ENCODE peak calls at places on chromosome 2, in ten cellular contexts. One of them, this sample, is unnamed.
A peak's percentile ranks its signal among the peaks of the same experiment; 100 is the strongest.

GRCh38 chr2:158391876-158392275 is 64.7 kb downstream of the CCDC148 start:
- DNase-seq in astrocyte of the cerebellum: no peak
- DNase-seq in right atrium auricular region: no peak
- DNase-seq in heart left ventricle: no peak
- DNase-seq in CD8-positive, alpha-beta memory T cell: no peak
- DNase-seq in neural progenitor cell: no peak
- DNase-seq in neuronal stem cell: no peak
- DNase-seq in kidney: no peak
- DNase-seq in psoas muscle: no peak
- DNase-seq in lower lobe of right lung: no peak
- DNase-seq in this sample: no peak

GRCh38 chr2:45929674-45930395 is 278.4 kb downstream of the PRKCE start:
- DNase-seq in astrocyte of the cerebellum: no peak
- DNase-seq in right atrium auricular region: no peak
- DNase-seq in heart left ventricle: no peak
- DNase-seq in CD8-positive, alpha-beta memory T cell: no peak
- DNase-seq in neural progenitor cell: no peak
- DNase-seq in neuronal stem cell: no peak
- DNase-seq in kidney: no peak
- DNase-seq in psoas muscle: no peak
- DNase-seq in lower lobe of right lung: no peak
- DNase-seq in this sample: no peak

GRCh38 chr2:32357545-32358482 is 991 bp downstream of the BIRC6 start:
- DNase-seq in astrocyte of the cerebellum: no peak
- DNase-seq in right atrium auricular region: no peak
- DNase-seq in heart left ventricle: peak; percentile 35
- DNase-seq in CD8-positive, alpha-beta memory T cell: peak; percentile 17
- DNase-seq in neural progenitor cell: peak; percentile 71
- DNase-seq in neuronal stem cell: peak; percentile 3
- DNase-seq in kidney: peak; percentile 83
- DNase-seq in psoas muscle: no peak
- DNase-seq in lower lobe of right lung: peak; percentile 66
- DNase-seq in this sample: no peak

GRCh38 chr2:46769809-46770208 is 145.8 kb downstream of the MCFD2 start:
- DNase-seq in astrocyte of the cerebellum: no peak
- DNase-seq in right atrium auricular region: no peak
- DNase-seq in heart left ventricle: no peak
- DNase-seq in CD8-positive, alpha-beta memory T cell: no peak
- DNase-seq in neural progenitor cell: no peak
- DNase-seq in neuronal stem cell: no peak
- DNase-seq in kidney: no peak
- DNase-seq in psoas muscle: no peak
- DNase-seq in lower lobe of right lung: no peak
- DNase-seq in this sample: no peak

GRCh38 chr2:98027955-98028593 is 32.3 kb upstream of the TMEM131 start:
- DNase-seq in astrocyte of the cerebellum: peak; percentile 58
- DNase-seq in right atrium auricular region: no peak
- DNase-seq in heart left ventricle: no peak
- DNase-seq in CD8-positive, alpha-beta memory T cell: no peak
- DNase-seq in neural progenitor cell: peak; percentile 79
- DNase-seq in neuronal stem cell: peak; percentile 46
- DNase-seq in kidney: no peak
- DNase-seq in psoas muscle: no peak
- DNase-seq in lower lobe of right lung: no peak
- DNase-seq in this sample: no peak

GRCh38 chr2:17000083-17000482 is 334.4 kb upstream of the CYRIA start:
- DNase-seq in astrocyte of the cerebellum: no peak
- DNase-seq in right atrium auricular region: no peak
- DNase-seq in heart left ventricle: no peak
- DNase-seq in CD8-positive, alpha-beta memory T cell: no peak
- DNase-seq in neural progenitor cell: no peak
- DNase-seq in neuronal stem cell: no peak
- DNase-seq in kidney: no peak
- DNase-seq in psoas muscle: no peak
- DNase-seq in lower lobe of right lung: no peak
- DNase-seq in this sample: no peak

GRCh38 chr2:68240446-68240845 is 11.9 kb downstream of the PPP3R1 start:
- DNase-seq in astrocyte of the cerebellum: no peak
- DNase-seq in right atrium auricular region: no peak
- DNase-seq in heart left ventricle: no peak
- DNase-seq in CD8-positive, alpha-beta memory T cell: no peak
- DNase-seq in neural progenitor cell: no peak
- DNase-seq in neuronal stem cell: no peak
- DNase-seq in kidney: no peak
- DNase-seq in psoas muscle: no peak
- DNase-seq in lower lobe of right lung: no peak
- DNase-seq in this sample: no peak

GRCh38 chr2:144524190-144524957 is 4.5 kb upstream of the ZEB2 start:
- DNase-seq in astrocyte of the cerebellum: no peak
- DNase-seq in right atrium auricular region: peak; percentile 85
- DNase-seq in heart left ventricle: peak; percentile 72
- DNase-seq in CD8-positive, alpha-beta memory T cell: no peak
- DNase-seq in neural progenitor cell: peak; percentile 88
- DNase-seq in neuronal stem cell: peak; percentile 71
- DNase-seq in kidney: peak; percentile 88
- DNase-seq in psoas muscle: peak; percentile 53
- DNase-seq in lower lobe of right lung: peak; percentile 65
- DNase-seq in this sample: no peak

DNA sequence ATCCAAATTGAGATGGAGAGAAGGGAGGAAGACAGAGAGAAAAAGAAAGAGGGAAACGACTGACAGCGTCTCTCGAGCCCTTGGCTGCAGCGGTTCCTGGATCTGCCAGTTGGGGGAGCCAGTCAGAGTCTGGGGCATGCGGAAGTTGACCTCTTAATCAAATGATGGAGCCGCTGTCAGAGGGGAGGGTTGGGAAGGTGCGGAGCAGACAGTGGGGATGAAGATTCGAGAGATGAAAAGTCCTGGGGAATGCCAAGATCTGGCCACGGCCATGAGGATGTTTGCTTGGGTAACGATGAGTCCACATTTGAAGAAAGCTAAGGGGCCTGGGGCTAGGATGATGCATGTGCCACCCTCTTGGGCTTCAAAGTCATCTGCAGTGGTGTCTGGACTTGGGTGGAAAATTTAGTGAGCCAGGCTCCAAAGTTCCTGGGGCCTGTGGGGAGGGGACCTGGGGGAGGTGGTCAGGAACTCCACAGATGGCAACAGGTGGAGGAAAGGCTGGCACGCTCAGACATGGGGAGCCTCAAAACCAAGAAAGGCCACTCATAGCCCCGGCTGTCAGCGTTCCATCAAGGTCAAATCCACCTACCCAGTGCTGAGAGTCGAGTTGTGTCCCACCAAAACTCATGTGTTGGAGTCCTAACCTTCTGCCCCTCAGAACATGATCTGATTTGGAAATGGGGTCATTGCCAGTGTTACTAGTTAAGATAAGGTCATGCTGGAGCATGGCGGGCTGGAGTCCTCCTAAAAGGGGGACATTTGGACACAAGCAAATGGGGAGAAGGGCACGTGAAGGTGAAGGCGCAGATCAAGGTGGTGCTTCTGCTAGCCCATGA is 200.1 kb downstream of the NDUFA10 start:
- DNase-seq in astrocyte of the cerebellum: no peak
- DNase-seq in right atrium auricular region: peak; percentile 49
- DNase-seq in heart left ventricle: peak; percentile 7
- DNase-seq in CD8-positive, alpha-beta memory T cell: no peak
- DNase-seq in neural progenitor cell: no peak
- DNase-seq in neuronal stem cell: no peak
- DNase-seq in kidney: peak; percentile 26
- DNase-seq in psoas muscle: no peak
- DNase-seq in lower lobe of right lung: no peak
- DNase-seq in this sample: no peak
- H3K4me3 ChIP-seq in astrocyte of the cerebellum: no peak overlapping the region
- H3K4me3 ChIP-seq in right atrium auricular region: no peak overlapping the region
- H3K4me3 ChIP-seq in heart left ventricle: no peak overlapping the region
- H3K4me3 ChIP-seq in CD8-positive, alpha-beta memory T cell: no peak overlapping the region
- H3K4me3 ChIP-seq in neural progenitor cell: no peak overlapping the region
- H3K4me3 ChIP-seq in neuronal stem cell: no peak overlapping the region
- H3K4me3 ChIP-seq in kidney: no peak overlapping the region
- H3K4me3 ChIP-seq in psoas muscle: no peak overlapping the region
- H3K4me3 ChIP-seq in lower lobe of right lung: no peak overlapping the region
- H3K4me3 ChIP-seq in this sample: no peak overlapping the region

GRCh38 chr2:59015027-59015426 is 773.9 kb upstream of the FANCL start:
- DNase-seq in astrocyte of the cerebellum: no peak
- DNase-seq in right atrium auricular region: no peak
- DNase-seq in heart left ventricle: no peak
- DNase-seq in CD8-positive, alpha-beta memory T cell: no peak
- DNase-seq in neural progenitor cell: no peak
- DNase-seq in neuronal stem cell: no peak
- DNase-seq in kidney: no peak
- DNase-seq in psoas muscle: no peak
- DNase-seq in lower lobe of right lung: no peak
- DNase-seq in this sample: no peak

GRCh38 chr2:59021786-59022185 is 780.7 kb upstream of the FANCL start:
- DNase-seq in astrocyte of the cerebellum: no peak
- DNase-seq in right atrium auricular region: no peak
- DNase-seq in heart left ventricle: no peak
- DNase-seq in CD8-positive, alpha-beta memory T cell: no peak
- DNase-seq in neural progenitor cell: no peak
- DNase-seq in neuronal stem cell: no peak
- DNase-seq in kidney: no peak
- DNase-seq in psoas muscle: no peak
- DNase-seq in lower lobe of right lung: no peak
- DNase-seq in this sample: no peak

GRCh38 chr2:59025157-59025757 is 784.1 kb upstream of the FANCL start:
- DNase-seq in astrocyte of the cerebellum: no peak
- DNase-seq in right atrium auricular region: no peak
- DNase-seq in heart left ventricle: no peak
- DNase-seq in CD8-positive, alpha-beta memory T cell: no peak
- DNase-seq in neural progenitor cell: peak; percentile 75
- DNase-seq in neuronal stem cell: peak; percentile 32
- DNase-seq in kidney: no peak
- DNase-seq in psoas muscle: peak; percentile 12
- DNase-seq in lower lobe of right lung: peak; percentile 52
- DNase-seq in this sample: no peak

DNA sequence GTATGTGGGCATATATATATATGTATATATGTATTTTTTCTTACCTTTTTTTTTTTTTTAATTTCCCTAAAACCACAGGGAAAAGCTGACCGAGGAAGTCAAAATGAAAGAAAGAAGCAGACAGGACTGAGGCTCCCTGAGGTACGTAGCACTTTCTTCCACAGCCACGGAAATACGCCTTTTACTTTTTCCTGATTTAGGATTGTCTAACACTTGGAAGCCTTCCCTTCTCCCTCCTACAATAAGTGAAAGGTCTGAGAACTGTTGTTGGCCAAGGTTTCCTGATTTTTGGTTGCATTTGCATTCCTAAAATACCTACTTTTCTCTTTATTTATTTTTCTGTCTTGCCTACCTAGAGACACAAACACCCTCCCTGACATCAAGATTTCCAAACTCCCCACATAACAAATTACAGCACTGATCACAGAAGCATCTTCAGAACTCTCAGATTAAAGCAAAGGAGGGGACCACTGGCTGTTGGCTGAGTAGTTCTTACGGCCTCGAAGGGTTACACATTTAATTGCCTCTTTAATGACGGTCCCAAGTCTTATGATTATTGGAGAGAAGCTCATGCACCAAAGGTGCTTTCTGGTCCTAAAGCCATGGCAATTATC is 778.5 kb upstream of the FANCL start:
- DNase-seq in astrocyte of the cerebellum: no peak
- DNase-seq in right atrium auricular region: no peak
- DNase-seq in heart left ventricle: no peak
- DNase-seq in CD8-positive, alpha-beta memory T cell: no peak
- DNase-seq in neural progenitor cell: no peak
- DNase-seq in neuronal stem cell: no peak
- DNase-seq in kidney: no peak
- DNase-seq in psoas muscle: no peak
- DNase-seq in lower lobe of right lung: no peak
- DNase-seq in this sample: no peak
- H3K4me3 ChIP-seq in astrocyte of the cerebellum: no peak overlapping the region
- H3K4me3 ChIP-seq in right atrium auricular region: no peak overlapping the region
- H3K4me3 ChIP-seq in heart left ventricle: no peak overlapping the region
- H3K4me3 ChIP-seq in CD8-positive, alpha-beta memory T cell: no peak overlapping the region
- H3K4me3 ChIP-seq in neural progenitor cell: no peak overlapping the region
- H3K4me3 ChIP-seq in neuronal stem cell: no peak overlapping the region
- H3K4me3 ChIP-seq in kidney: no peak overlapping the region
- H3K4me3 ChIP-seq in psoas muscle: no peak overlapping the region
- H3K4me3 ChIP-seq in lower lobe of right lung: no peak overlapping the region
- H3K4me3 ChIP-seq in this sample: no peak overlapping the region

DNA sequence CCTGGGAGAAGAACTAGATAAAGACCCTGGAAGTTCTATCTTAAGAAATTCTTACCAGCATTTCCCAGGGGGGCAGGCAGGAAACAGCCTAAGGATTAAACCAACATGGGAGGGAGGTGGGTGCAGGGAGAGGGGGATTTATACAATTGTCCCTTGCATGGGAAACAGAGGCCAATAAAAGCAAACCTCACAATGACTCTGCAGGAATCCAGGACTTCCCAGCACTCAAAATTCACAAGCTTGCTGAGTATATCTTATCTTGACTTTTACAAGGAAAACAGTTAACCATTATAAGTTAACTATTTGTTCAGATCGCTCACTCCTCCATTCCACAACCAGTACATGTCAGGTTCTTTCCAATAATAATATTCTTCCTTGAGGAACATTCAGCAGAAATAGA is 241.3 kb downstream of the MREG start:
- DNase-seq in astrocyte of the cerebellum: no peak
- DNase-seq in right atrium auricular region: no peak
- DNase-seq in heart left ventricle: no peak
- DNase-seq in CD8-positive, alpha-beta memory T cell: no peak
- DNase-seq in neural progenitor cell: peak; percentile 64
- DNase-seq in neuronal stem cell: no peak
- DNase-seq in kidney: no peak
- DNase-seq in psoas muscle: no peak
- DNase-seq in lower lobe of right lung: no peak
- DNase-seq in this sample: no peak
- H3K4me3 ChIP-seq in astrocyte of the cerebellum: no peak overlapping the region
- H3K4me3 ChIP-seq in right atrium auricular region: no peak overlapping the region
- H3K4me3 ChIP-seq in heart left ventricle: no peak overlapping the region
- H3K4me3 ChIP-seq in CD8-positive, alpha-beta memory T cell: no peak overlapping the region
- H3K4me3 ChIP-seq in neural progenitor cell: no peak overlapping the region
- H3K4me3 ChIP-seq in neuronal stem cell: no peak overlapping the region
- H3K4me3 ChIP-seq in kidney: no peak overlapping the region
- H3K4me3 ChIP-seq in psoas muscle: no peak overlapping the region
- H3K4me3 ChIP-seq in lower lobe of right lung: no peak overlapping the region
- H3K4me3 ChIP-seq in this sample: no peak overlapping the region

DNA sequence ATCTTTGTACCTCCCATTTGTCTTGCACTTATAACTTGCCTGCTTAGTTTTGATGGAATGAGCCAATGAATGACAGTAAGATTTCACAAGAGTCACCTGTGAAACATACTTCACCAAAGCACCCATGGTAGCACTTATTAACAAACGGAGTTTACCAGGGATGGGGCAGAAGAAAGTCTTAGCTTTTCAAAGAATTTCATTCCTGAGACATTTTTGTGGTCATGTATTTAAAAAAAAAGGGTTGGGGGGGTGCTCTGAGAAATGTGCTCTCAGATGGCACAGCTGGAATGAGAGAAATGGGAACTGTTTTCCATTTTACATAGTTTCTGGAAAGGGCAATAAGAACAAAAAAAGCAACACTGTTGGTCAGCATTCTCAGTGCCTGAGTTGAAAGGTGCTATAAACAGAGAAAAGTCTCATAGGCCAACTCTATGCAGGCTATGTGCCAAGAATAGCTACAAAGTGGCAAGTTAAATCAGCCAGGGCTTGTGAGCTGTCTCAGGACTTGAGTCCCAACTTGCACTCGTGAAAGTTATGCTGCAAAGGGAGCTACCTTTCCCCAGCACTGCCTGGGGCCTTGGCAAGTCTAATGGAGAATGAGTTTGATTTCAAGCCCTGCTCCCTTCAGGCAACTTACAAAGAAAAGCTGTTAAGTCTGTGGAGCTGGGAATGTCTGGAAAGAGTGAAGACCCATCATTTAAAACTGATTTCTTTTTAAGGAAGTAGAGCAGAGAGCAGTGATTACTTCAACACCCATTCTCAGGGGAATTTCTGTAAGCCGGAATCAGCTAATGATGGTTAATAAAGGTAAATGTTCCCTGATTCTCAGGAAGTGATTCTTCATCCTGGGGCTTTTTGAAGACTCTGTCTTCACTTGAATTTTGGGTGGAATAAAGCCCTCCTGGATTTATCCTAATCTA is 170.6 kb downstream of the SLC8A1 start:
- DNase-seq in astrocyte of the cerebellum: peak; percentile 82
- DNase-seq in right atrium auricular region: no peak
- DNase-seq in heart left ventricle: peak; percentile 39
- DNase-seq in CD8-positive, alpha-beta memory T cell: no peak
- DNase-seq in neural progenitor cell: no peak
- DNase-seq in neuronal stem cell: no peak
- DNase-seq in kidney: no peak
- DNase-seq in psoas muscle: no peak
- DNase-seq in lower lobe of right lung: no peak
- DNase-seq in this sample: peak; percentile 90
- H3K4me3 ChIP-seq in astrocyte of the cerebellum: no peak overlapping the region
- H3K4me3 ChIP-seq in right atrium auricular region: no peak overlapping the region
- H3K4me3 ChIP-seq in heart left ventricle: no peak overlapping the region
- H3K4me3 ChIP-seq in CD8-positive, alpha-beta memory T cell: no peak overlapping the region
- H3K4me3 ChIP-seq in neural progenitor cell: no peak overlapping the region
- H3K4me3 ChIP-seq in neuronal stem cell: no peak overlapping the region
- H3K4me3 ChIP-seq in kidney: no peak overlapping the region
- H3K4me3 ChIP-seq in psoas muscle: no peak overlapping the region
- H3K4me3 ChIP-seq in lower lobe of right lung: no peak overlapping the region
- H3K4me3 ChIP-seq in this sample: no peak overlapping the region

This sample was measured in retinal pigment epithelial cell.